ENCODE peak calls at places on chromosomes 3 and 15, in seven cellular contexts. O, Z, F, S, D, R and W are unnamed samples.

GRCh38 chr3:139642981-139643380 is 34.8 kb downstream of the NMNAT3 start:
- DNase-seq in F (no peak), R (peak), S (no peak), D (no peak), Z (no peak), O (no peak), W (no peak)

GRCh38 chr3:152305075-152305474 is 36.3 kb downstream of the MBNL1 start:
- DNase-seq in O (no peak), F (no peak), R (no peak), D (no peak), Z (no peak), S (no peak), W (peak)

GRCh38 chr3:147616998-147617619 is 207.9 kb downstream of the ZIC1 start:
- DNase-seq in O (peak), F (no peak), D (no peak), S (no peak), Z (no peak), R (no peak), W (peak)

GRCh38 chr15:43511012-43511885 is 6.2 kb upstream of the MAP1A start:
- DNase-seq in D (peak), Z (no peak), O (peak), F (peak), R (no peak), S (no peak), W (peak)

GRCh38 chr15:31528846-31529245 is 202.2 kb downstream of the KLF13 start:
- DNase-seq in O (no peak), R (no peak), Z (no peak), F (peak), D (no peak), S (no peak), W (no peak)

GRCh38 chr3:23041918-23042696 is 161.0 kb upstream of the UBE2E2 start:
- DNase-seq in Z (no peak), S (no peak), D (no peak), R (peak), O (peak), F (no peak), W (no peak)

GRCh38 chr15:100167884-100168375 is 173.8 kb downstream of the ADAMTS17 start:
- DNase-seq in O (no peak), S (no peak), F (peak), Z (no peak), R (no peak), D (no peak), W (no peak)

GRCh38 chr15:83716605-83717004 is 62.7 kb downstream of the ADAMTSL3 start:
- DNase-seq in F (no peak), O (no peak), R (no peak), S (no peak), D (no peak), Z (no peak), W (no peak)

GRCh38 chr15:68517285-68517711 is 61.5 kb upstream of the CORO2B start:
- DNase-seq in D (no peak), F (no peak), S (no peak), Z (no peak), O (no peak), R (peak), W (no peak)

GRCh38 chr15:90286678-90287077 is 21.2 kb downstream of the NGRN start:
- DNase-seq in D (peak), F (peak), O (peak), Z (no peak), S (no peak), R (no peak), W (peak)